ENCODE peak calls at places on chromosome 1, in ten cellular contexts. F is activated CD4-positive, CD25-positive, alpha-beta regulatory T cell treated with anti-CD3 and anti-CD28 coated beads, Interleukin-2, amount 50 U/mL, for 72 hours; N is activated naive CD8-positive, alpha-beta T cell treated with anti-CD3 and anti-CD28 coated beads, Interleukin-2, amount 10 ng/mL, durations not matched to agents 7 days and 5 days; S is IMR-90; D is cerebellar cortex; P is NCI-H345; U is NCI-H2081; T is HEK293T; W is HFF-Myc; L is AG08395. A is an unnamed sample.

GRCh38 chr1:184945034-184945433 is 29.3 kb downstream of the NIBAN1 start:
- DNase-seq in F (no peak), N (no peak), S (no peak), D (no peak), P (no peak), U (no peak), T (no peak), W (no peak), L (no peak), A (no peak)

GRCh38 chr1:59674605-59675004 is 140.1 kb upstream of the HOOK1 start:
- DNase-seq in F (no peak), N (no peak), S (peak), D (no peak), P (peak), U (peak), T (no peak), W (no peak), L (no peak), A (no peak)

GRCh38 chr1:202701200-202701599 is 9.1 kb downstream of the SYT2 start:
- DNase-seq in F (no peak), N (no peak), S (no peak), D (no peak), P (no peak), U (no peak), T (no peak), W (no peak), L (no peak), A (no peak)

GRCh38 chr1:91804546-91805023 is 81.4 kb downstream of the TGFBR3 start:
- DNase-seq in F (peak), N (peak), S (no peak), D (no peak), P (no peak), U (no peak), T (no peak), W (no peak), L (no peak), A (no peak)

GRCh38 chr1:215476541-215476940 is 90.6 kb upstream of the KCTD3 start:
- DNase-seq in F (no peak), N (no peak), S (peak), D (no peak), P (no peak), U (no peak), T (no peak), W (no peak), L (no peak), A (no peak)

GRCh38 chr1:231871471-231871870 is 244.9 kb downstream of the DISC1 start:
- DNase-seq in F (no peak), N (no peak), S (no peak), D (no peak), P (no peak), U (no peak), T (no peak), W (no peak), L (no peak), A (no peak)

GRCh38 chr1:43134068-43134467 is 38.0 kb downstream of the EBNA1BP2 start:
- DNase-seq in F (no peak), N (no peak), S (no peak), D (no peak), P (no peak), U (no peak), T (no peak), W (no peak), L (no peak), A (no peak)

GRCh38 chr1:2300004-2300771 is 72.1 kb downstream of the SKI start:
- DNase-seq in F (peak), N (peak), S (no peak), D (no peak), P (no peak), U (no peak), T (no peak), W (no peak), L (no peak), A (peak)

GRCh38 chr1:43511394-43511793 is 19.3 kb upstream of the PTPRF start:
- DNase-seq in F (no peak), N (no peak), S (no peak), D (no peak), P (no peak), U (no peak), T (no peak), W (no peak), L (no peak), A (no peak)

GRCh38 chr1:105686026-105686425 is 1370.4 kb upstream of the PRMT6 start:
- DNase-seq in F (no peak), N (no peak), S (no peak), D (no peak), P (no peak), U (no peak), T (no peak), W (no peak), L (no peak), A (no peak)

GRCh38 chr1:186404454-186405051 is 28.9 kb downstream of the ODR4 start:
- DNase-seq in F (no peak), N (no peak), S (peak), D (peak), P (peak), U (peak), T (peak), W (peak), L (peak), A (no peak)

GRCh38 chr1:199173356-199173755 is 534.5 kb downstream of the PTPRC start:
- DNase-seq in F (no peak), N (no peak), S (peak), D (no peak), P (no peak), U (no peak), T (no peak), W (no peak), L (no peak), A (no peak)

GRCh38 chr1:34800214-34800613 is 7.4 kb downstream of the GJA4 start:
- DNase-seq in F (no peak), N (no peak), S (peak), D (no peak), P (no peak), U (no peak), T (no peak), W (no peak), L (no peak), A (no peak)

GRCh38 chr1:151472852-151473731 is 13.8 kb upstream of the POGZ start:
- DNase-seq in F (peak), N (peak), S (peak), D (peak), P (peak), U (no peak), T (no peak), W (no peak), L (peak), A (peak)

GRCh38 chr1:100414693-100415092 is 62.4 kb downstream of the CDC14A start:
- DNase-seq in F (no peak), N (no peak), S (no peak), D (no peak), P (no peak), U (peak), T (no peak), W (no peak), L (no peak), A (no peak)

GRCh38 chr1:97636941-97637340 is 283.9 kb downstream of the DPYD start:
- DNase-seq in F (no peak), N (no peak), S (no peak), D (no peak), P (no peak), U (no peak), T (no peak), W (no peak), L (peak), A (no peak)

GRCh38 chr1:114314098-114314497 is 160.4 kb upstream of the SYT6 start:
- DNase-seq in F (no peak), N (no peak), S (peak), D (no peak), P (no peak), U (no peak), T (no peak), W (no peak), L (peak), A (no peak)

GRCh38 chr1:168861421-168862023 is 132.5 kb upstream of the DPT start:
- DNase-seq in F (no peak), N (no peak), S (no peak), D (no peak), P (no peak), U (no peak), T (no peak), W (no peak), L (no peak), A (no peak)

GRCh38 chr1:18348354-18348753 is 132.4 kb upstream of the KLHDC7A start:
- DNase-seq in F (no peak), N (no peak), S (no peak), D (no peak), P (peak), U (peak), T (no peak), W (no peak), L (no peak), A (no peak)

GRCh38 chr1:181090653-181091126 is 2.2 kb downstream of the IER5 start:
- DNase-seq in F (no peak), N (no peak), S (no peak), D (no peak), P (no peak), U (no peak), T (no peak), W (no peak), L (no peak), A (no peak)

GRCh38 chr1:196535727-196536126 is 72.5 kb downstream of the KCNT2 start:
- DNase-seq in F (no peak), N (no peak), S (peak), D (no peak), P (peak), U (peak), T (no peak), W (peak), L (no peak), A (peak)